ENCODE peak calls at places on chromosomes 3 and 15, in four cellular contexts. D, W, L and C are unnamed samples.

GRCh38 chr3:117281371-117281770 is 571.8 kb downstream of the TUSC7 start:
- DNase-seq in D (no peak), W (no peak), L (no peak), C (no peak)

GRCh38 chr15:56918907-56919707 is 663 bp downstream of the TCF12 start:
- DNase-seq in D (peak), W (peak), L (peak), C (peak)

GRCh38 chr15:78983146-78983918 is 38.5 kb upstream of the CTSH start:
- DNase-seq in D (no peak), W (no peak), L (no peak), C (no peak)

GRCh38 chr15:25860885-25861866 is 2.0 kb downstream of the ATP10A start:
- DNase-seq in D (no peak), W (no peak), L (no peak), C (no peak)

GRCh38 chr15:52653451-52653964 is 25.7 kb downstream of the ATOSA start:
- DNase-seq in D (no peak), W (no peak), L (peak), C (peak)

GRCh38 chr15:40095381-40096093 is 13.1 kb downstream of the BMF start:
- DNase-seq in D (no peak), W (no peak), L (no peak), C (no peak)

GRCh38 chr15:26867199-26868007 is 541 bp downstream of the GABRA5 start:
- DNase-seq in D (peak), W (no peak), L (no peak), C (peak)

GRCh38 chr3:39284457-39284881 is 4.6 kb upstream of the CX3CR1 start:
- DNase-seq in D (no peak), W (no peak), L (no peak), C (no peak)

GRCh38 chr3:15812183-15812582 is 14.4 kb upstream of the ANKRD28 start:
- DNase-seq in D (no peak), W (no peak), L (peak), C (peak)

GRCh38 chr15:38508647-38509046 is 54.7 kb downstream of the FAM98B start:
- DNase-seq in D (no peak), W (no peak), L (no peak), C (no peak)

GRCh38 chr15:37008205-37008604 is 92.1 kb downstream of the MEIS2 start:
- DNase-seq in D (no peak), W (no peak), L (no peak), C (no peak)

GRCh38 chr3:155664922-155665695 is 79.8 kb downstream of the PLCH1 start:
- DNase-seq in D (no peak), W (no peak), L (peak), C (no peak)

GRCh38 chr3:32392530-32393302 is 1.1 kb downstream of the CMTM7 start:
- DNase-seq in D (no peak), W (no peak), L (peak), C (no peak)

GRCh38 chr15:60358935-60359672 is 38.7 kb downstream of the ANXA2 start:
- DNase-seq in D (no peak), W (no peak), L (peak), C (no peak)

GRCh38 chr15:45183001-45183400 is 4.8 kb downstream of the SHF start:
- DNase-seq in D (no peak), W (peak), L (no peak), C (peak)

GRCh38 chr3:31875437-31875836 is 105.6 kb downstream of the OSBPL10 start:
- DNase-seq in D (no peak), W (no peak), L (no peak), C (no peak)

GRCh38 chr3:112775011-112775742 is 71.5 kb downstream of the CD200R1L start:
- DNase-seq in D (no peak), W (no peak), L (peak), C (no peak)

GRCh38 chr3:28301607-28302158 is 46.8 kb upstream of the ZCWPW2 start:
- DNase-seq in D (no peak), W (no peak), L (no peak), C (no peak)

GRCh38 chr15:27815035-27815434 is 284.1 kb downstream of the OCA2 start:
- DNase-seq in D (no peak), W (no peak), L (no peak), C (no peak)

GRCh38 chr3:116444099-116444700 is 1.1 kb downstream of the LSAMP start:
- DNase-seq in D (no peak), W (no peak), L (peak), C (no peak)

GRCh38 chr3:65963787-65964707 is 74.7 kb downstream of the MAGI1 start:
- DNase-seq in D (no peak), W (no peak), L (peak), C (peak)

GRCh38 chr15:29044506-29044905 is 158.7 kb downstream of the APBA2 start:
- DNase-seq in D (no peak), W (no peak), L (peak), C (no peak)

GRCh38 chr3:66372681-66373350 is 128.0 kb downstream of the LRIG1 start:
- DNase-seq in D (no peak), W (peak), L (no peak), C (peak)

GRCh38 chr15:41944313-41944940 is 27.9 kb downstream of the EHD4 start:
- DNase-seq in D (peak), W (no peak), L (peak), C (peak)

GRCh38 chr3:24348348-24348747 is 146.3 kb downstream of the THRB start:
- DNase-seq in D (no peak), W (no peak), L (no peak), C (no peak)

GRCh38 chr15:25057574-25057973 is 102.8 kb downstream of the SNRPN start:
- DNase-seq in D (no peak), W (peak), L (no peak), C (no peak)

GRCh38 chr3:122966045-122966444 is 61.5 kb downstream of the SEMA5B start:
- DNase-seq in D (no peak), W (no peak), L (no peak), C (no peak)

GRCh38 chr3:122973893-122974615 is 53.5 kb downstream of the SEMA5B start:
- DNase-seq in D (no peak), W (no peak), L (no peak), C (no peak)

GRCh38 chr3:122967376-122968164 is 60.0 kb downstream of the SEMA5B start:
- DNase-seq in D (no peak), W (no peak), L (no peak), C (no peak)

GRCh38 chr3:122974764-122975162 is 52.8 kb downstream of the SEMA5B start:
- DNase-seq in D (no peak), W (no peak), L (peak), C (peak)

DNA sequence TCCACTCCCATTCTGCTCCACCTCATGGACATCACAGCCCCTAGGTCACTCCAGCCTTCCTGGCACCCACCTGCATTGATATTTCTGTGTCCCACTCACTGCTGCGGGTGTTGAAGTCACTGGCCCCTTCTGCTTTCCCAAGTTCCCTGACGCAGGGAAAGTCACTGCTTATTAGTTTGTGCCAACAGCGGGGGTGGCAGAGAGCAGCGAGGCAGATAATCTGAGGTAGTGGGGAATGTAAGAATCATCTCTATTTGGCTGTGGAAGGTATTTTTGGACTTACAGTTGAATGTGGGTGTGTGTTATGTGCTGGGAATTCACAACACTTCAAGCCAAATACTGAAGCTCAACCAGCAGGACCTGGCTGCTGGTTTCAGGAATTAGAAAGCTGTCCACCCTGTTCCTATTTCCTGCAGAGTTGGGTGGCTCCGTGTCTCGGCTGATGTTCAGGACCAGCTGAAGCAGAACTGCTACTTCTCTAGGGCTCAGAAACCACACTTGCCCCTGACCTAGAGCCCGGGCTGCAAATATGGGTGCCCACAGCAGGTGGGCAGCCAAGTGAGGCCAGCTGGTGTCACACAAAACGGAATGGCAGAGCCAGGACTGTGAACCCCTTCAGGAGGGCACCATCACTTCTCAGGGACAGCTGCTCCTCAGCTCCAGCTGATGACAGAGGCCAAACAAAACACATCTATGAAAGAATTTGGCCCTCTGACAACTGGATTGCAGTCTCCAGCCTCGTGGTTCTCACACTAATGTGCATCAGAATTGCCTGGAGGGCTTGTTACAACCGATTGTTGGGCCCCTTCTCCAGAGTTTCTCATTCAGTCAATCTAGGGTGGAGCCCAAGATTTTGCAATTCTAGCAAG is 57.7 kb downstream of the SEMA5B start:
- DNase-seq in D (no peak), W (no peak), L (no peak), C (no peak)
- H3K4me2 ChIP-seq in D (no peak), W (no peak), L (no peak), C (no peak)

GRCh38 chr15:66761723-66762595 is 59.9 kb downstream of the SMAD6 start:
- DNase-seq in D (no peak), W (no peak), L (peak), C (no peak)
- H2BK120ac ChIP-seq in D (no peak), W (no peak), L (no peak), C (no peak)

DNA sequence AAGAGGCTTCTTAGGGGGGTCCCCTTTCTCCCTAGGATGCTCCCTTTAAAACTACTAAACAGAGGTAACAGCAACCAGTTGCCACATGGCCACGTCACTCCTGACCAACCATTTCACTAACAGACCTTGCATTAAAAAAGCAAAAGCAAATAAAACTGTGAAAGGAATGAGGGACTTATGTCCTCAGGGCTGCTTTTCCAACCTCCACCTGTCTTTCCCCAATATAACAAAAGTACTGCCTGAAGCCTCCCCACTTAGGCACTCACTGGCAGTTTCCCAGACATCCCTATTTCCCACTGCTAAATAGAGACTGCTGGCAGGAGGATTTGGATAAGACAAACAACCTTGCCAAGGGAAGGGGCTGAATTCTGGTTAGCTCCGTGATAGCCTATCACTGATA is 130.3 kb downstream of the ATP8B4 start:
- DNase-seq in D (no peak), W (no peak), L (no peak), C (no peak)
- H2AK5ac ChIP-seq in D (no peak), W (no peak), L (no peak), C (no peak)

DNA sequence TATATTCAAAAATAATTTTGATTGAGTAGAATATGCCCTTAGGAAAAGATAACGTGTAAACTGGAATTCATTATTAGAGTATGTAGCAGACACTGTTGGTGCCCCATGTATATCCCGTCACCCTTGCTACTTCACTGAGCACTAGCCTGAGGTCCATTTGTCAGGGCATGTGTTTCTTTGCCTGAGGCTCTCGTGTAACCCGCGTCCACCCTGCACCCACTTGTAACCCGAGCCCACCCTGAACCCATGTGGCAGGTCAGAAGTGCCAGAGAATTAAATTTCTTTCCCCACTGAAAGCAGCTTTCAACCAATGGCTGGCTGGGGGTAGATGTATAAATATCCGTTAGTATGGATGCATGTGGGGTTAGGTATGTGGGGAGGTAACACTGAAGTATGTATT is 474.2 kb upstream of the ZNF385D start:
- DNase-seq in D (no peak), W (no peak), L (no peak), C (no peak)
- H3K4me2 ChIP-seq in D (peak), W (no peak), L (no peak), C (no peak)

GRCh38 chr3:72959336-72959735 is 37.3 kb upstream of the PPP4R2 start:
- DNase-seq in D (no peak), W (no peak), L (no peak), C (no peak)

GRCh38 chr3:72953325-72953956 is 43.2 kb upstream of the PPP4R2 start:
- DNase-seq in D (no peak), W (no peak), L (peak), C (peak)

GRCh38 chr3:72961766-72962165 is 34.8 kb upstream of the PPP4R2 start:
- DNase-seq in D (no peak), W (no peak), L (peak), C (no peak)

GRCh38 chr3:72960812-72961518 is 35.6 kb upstream of the PPP4R2 start:
- DNase-seq in D (no peak), W (no peak), L (peak), C (no peak)

DNA sequence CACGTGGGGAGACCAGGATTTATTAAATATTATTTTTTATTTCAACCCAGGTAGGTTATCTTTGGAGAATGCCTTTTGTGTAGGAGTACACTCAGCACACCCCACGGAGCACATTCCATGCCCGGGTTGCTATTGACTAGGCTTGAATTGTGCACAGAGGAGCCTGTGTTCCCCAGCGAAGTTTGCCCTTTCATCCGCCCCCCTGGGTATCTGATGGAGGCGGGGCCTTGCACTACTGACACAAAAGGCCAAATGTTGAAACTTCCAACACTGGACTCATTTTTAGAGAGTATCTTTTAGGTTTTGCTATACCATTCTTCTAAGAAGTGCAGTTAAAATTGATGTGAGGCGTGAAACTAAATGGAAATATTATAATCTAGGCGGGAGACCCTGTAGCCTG is 39.3 kb upstream of the PPP4R2 start:
- DNase-seq in D (peak), W (no peak), L (no peak), C (no peak)
- H2BK120ac ChIP-seq in D (no peak), W (no peak), L (no peak), C (no peak)

DNA sequence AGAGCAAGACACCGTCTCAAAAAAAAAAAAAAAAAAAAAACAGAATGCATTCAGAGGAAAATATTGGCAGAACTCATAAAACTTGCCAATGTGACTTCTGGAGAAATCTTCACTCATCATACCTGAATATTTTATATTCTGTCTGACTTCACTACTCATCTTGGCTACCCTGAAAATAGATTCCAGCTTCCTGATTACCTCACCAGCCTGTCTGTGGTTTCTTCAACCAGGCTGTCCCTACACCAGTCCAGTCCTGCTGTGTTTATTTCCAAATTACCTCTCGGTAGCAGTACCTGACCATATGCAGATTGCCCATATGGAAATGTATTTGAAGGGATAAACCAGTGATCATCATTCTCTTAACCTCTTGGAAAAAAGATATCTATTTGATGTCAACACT is 9.3 kb upstream of the P3H2 start:
- DNase-seq in D (no peak), W (no peak), L (no peak), C (no peak)
- H2AK5ac ChIP-seq in D (no peak), W (no peak), L (no peak), C (no peak)

GRCh38 chr3:111519193-111519592 is 22.8 kb upstream of the CD96 start:
- DNase-seq in D (no peak), W (no peak), L (no peak), C (no peak)

GRCh38 chr3:111517801-111518200 is 24.2 kb upstream of the CD96 start:
- DNase-seq in D (no peak), W (no peak), L (no peak), C (no peak)

DNA sequence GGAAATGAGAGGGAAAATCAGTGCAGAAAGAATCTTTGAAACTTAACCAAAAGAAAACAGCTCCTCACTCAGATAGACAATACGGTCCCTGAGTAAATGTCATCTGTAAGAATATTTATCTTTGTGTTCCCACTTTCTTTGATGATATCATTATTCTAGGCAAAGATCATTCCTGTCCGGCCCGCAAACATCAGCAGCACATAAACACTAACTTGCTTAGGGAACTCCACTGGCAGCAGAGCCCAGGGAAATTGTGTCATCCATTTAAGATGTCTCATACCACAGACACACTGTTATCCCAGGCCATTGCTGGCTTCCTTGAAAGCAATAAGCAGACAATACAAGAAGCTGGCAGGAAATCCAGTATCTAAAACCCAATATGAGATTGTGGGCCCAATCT is 20.1 kb upstream of the CD96 start:
- DNase-seq in D (no peak), W (no peak), L (peak), C (no peak)
- H3K4me2 ChIP-seq in D (no peak), W (no peak), L (no peak), C (no peak)

DNA sequence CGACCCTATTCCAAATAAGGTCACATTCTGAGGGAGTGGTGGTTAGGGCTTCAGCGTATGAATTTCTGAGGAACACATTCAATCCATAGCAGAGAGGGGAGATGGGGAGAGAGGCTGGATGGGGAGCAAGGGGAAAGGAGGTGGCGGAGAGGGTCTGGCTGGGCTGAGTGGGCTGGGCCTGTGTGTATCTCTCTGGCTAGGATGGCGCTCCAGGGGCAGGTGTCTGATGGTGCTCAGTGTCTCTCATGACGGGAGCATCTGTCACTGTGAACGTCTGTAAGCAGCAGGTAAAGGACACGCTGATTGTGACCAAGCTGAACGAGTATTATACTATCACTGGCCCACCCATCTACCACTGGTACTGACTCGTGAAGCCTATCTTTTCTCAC is 159.6 kb downstream of the XXYLT1 start:
- DNase-seq in D (no peak), W (no peak), L (no peak), C (no peak)
- H2BK120ac ChIP-seq in D (no peak), W (no peak), L (no peak), C (no peak)